ENCODE peak calls at places on chromosomes 12 and 14, in seven cellular contexts. N, S, J, E, P, D and W are unnamed samples.
A peak's percentile ranks its signal among the peaks of the same experiment; 100 is the strongest.

GRCh38 chr12:108840605-108841328 is 16.6 kb downstream of the SSH1 start:
- DNase-seq in J (no peak), D (peak; percentile 95), N (no peak), E (peak; percentile 53), S (no peak), P (no peak), W (no peak)

GRCh38 chr12:30795660-30796507 is 41.1 kb upstream of the CAPRIN2 start:
- DNase-seq in D (peak; percentile 87), N (peak; percentile 95), S (no peak), P (peak; percentile 53), J (peak; percentile 89), E (peak; percentile 80), W (peak; percentile 17)

GRCh38 chr12:51218607-51219161 is 822 bp upstream of the POU6F1 start:
- DNase-seq in J (peak; percentile 64), P (no peak), E (no peak), S (no peak), N (peak; percentile 59), D (no peak), W (peak; percentile 18)

GRCh38 chr12:4908694-4909396 is 860 bp upstream of the KCNA1 start:
- DNase-seq in D (no peak), E (no peak), S (peak; percentile 90), J (peak; percentile 99), N (peak; percentile 95), P (peak; percentile 89), W (no peak)

GRCh38 chr12:96578526-96579125 is 89.2 kb downstream of the CFAP54 start:
- DNase-seq in E (peak; percentile 64), J (no peak), P (peak; percentile 43), N (peak; percentile 69), D (peak; percentile 65), S (no peak), W (no peak)

GRCh38 chr14:94119071-94119470 is 8.5 kb downstream of the IFI27 start:
- DNase-seq in N (no peak), D (no peak), P (no peak), E (no peak), J (no peak), S (no peak), W (no peak)

GRCh38 chr14:101810897-101811620 is 49.5 kb downstream of the PPP2R5C start:
- DNase-seq in E (peak; percentile 38), N (no peak), P (no peak), S (no peak), D (peak; percentile 51), J (no peak), W (peak; percentile 23)

GRCh38 chr12:96350982-96351381 is 49.3 kb downstream of the CDK17 start:
- DNase-seq in J (no peak), S (no peak), E (no peak), N (no peak), D (peak; percentile 40), P (no peak), W (peak; percentile 25)

GRCh38 chr12:32471601-32472001 is 72.2 kb downstream of the FGD4 start:
- DNase-seq in J (no peak), N (no peak), S (no peak), E (peak; percentile 60), D (peak; percentile 74), P (no peak), W (no peak)

GRCh38 chr14:94173471-94173884 is 644 bp upstream of the PPP4R4 start:
- DNase-seq in E (no peak), P (no peak), J (no peak), S (no peak), N (no peak), D (peak; percentile 12), W (no peak)

GRCh38 chr12:123743002-123743401 is 19.1 kb upstream of the DNAH10 start:
- DNase-seq in P (no peak), N (no peak), S (no peak), D (no peak), J (no peak), E (no peak), W (no peak)

GRCh38 chr12:125203145-125203765 is 138.0 kb downstream of the AACS start:
- DNase-seq in D (no peak), P (no peak), S (no peak), N (no peak), J (no peak), E (no peak), W (no peak)

GRCh38 chr12:19244312-19244711 is 114.8 kb downstream of the PLEKHA5 start:
- DNase-seq in N (no peak), J (no peak), E (no peak), D (no peak), P (no peak), S (no peak), W (no peak)

GRCh38 chr14:71533396-71533795 is 398.8 kb upstream of the RGS6 start:
- DNase-seq in D (no peak), E (peak; percentile 50), S (no peak), J (no peak), N (no peak), P (no peak), W (no peak)

GRCh38 chr12:14930299-14930698 is 8.0 kb downstream of the ERP27 start:
- DNase-seq in P (no peak), N (no peak), D (no peak), J (no peak), E (peak; percentile 27), S (no peak), W (no peak)

GRCh38 chr12:26740991-26741390 is 92.0 kb downstream of the ITPR2 start:
- DNase-seq in P (no peak), D (no peak), S (no peak), J (no peak), N (no peak), E (no peak), W (no peak)

GRCh38 chr14:54312166-54312801 is 84.5 kb upstream of the CDKN3 start:
- DNase-seq in E (peak; percentile 85), N (peak; percentile 96), J (peak; percentile 49), D (peak; percentile 93), S (no peak), P (no peak), W (peak; percentile 98)

GRCh38 chr14:60652674-60653387 is 3.6 kb upstream of the SIX1 start:
- DNase-seq in S (no peak), P (peak; percentile 39), D (no peak), N (no peak), J (peak; percentile 28), E (peak; percentile 23), W (no peak)

GRCh38 chr12:132783917-132784531 is 22.4 kb upstream of the ANKLE2 start:
- DNase-seq in S (no peak), E (no peak), P (no peak), D (peak; percentile 24), N (no peak), J (no peak), W (peak; percentile 23)

GRCh38 chr12:114955414-114956014 is 271.5 kb upstream of the TBX3 start:
- DNase-seq in J (no peak), E (peak; percentile 52), S (no peak), D (peak; percentile 86), N (no peak), P (no peak), W (no peak)

GRCh38 chr12:22051114-22051698 is 5.2 kb downstream of the CMAS start:
- DNase-seq in E (no peak), P (no peak), S (no peak), D (peak; percentile 5), J (no peak), N (no peak), W (no peak)

GRCh38 chr14:104690861-104691455 is 1.5 kb downstream of the INF2 start:
- DNase-seq in J (no peak), E (no peak), S (no peak), D (no peak), N (no peak), P (no peak), W (peak; percentile 58)
- H2AK5ac ChIP-seq in J (no peak overlapping the region), E (peak overlapping the region; percentile 65), S (no peak overlapping the region), D (no peak overlapping the region), N (no peak overlapping the region), P (peak overlapping the region; percentile 100), W (no peak overlapping the region)

GRCh38 chr14:65664436-65664835 is 251.9 kb downstream of the FUT8 start:
- DNase-seq in S (no peak), E (no peak), P (no peak), D (no peak), N (no peak), J (no peak), W (no peak)
- H2BK120ac ChIP-seq in S (no peak overlapping the region), E (no peak overlapping the region), P (no peak overlapping the region), D (no peak overlapping the region), N (no peak overlapping the region), J (no peak overlapping the region), W (no peak overlapping the region)

GRCh38 chr12:76073561-76073960 is 10.9 kb downstream of the NAP1L1 start:
- DNase-seq in J (no peak), S (no peak), E (no peak), D (no peak), N (no peak), P (no peak), W (no peak)
- H2AK5ac ChIP-seq in J (no peak overlapping the region), S (no peak overlapping the region), E (no peak overlapping the region), D (no peak overlapping the region), N (no peak overlapping the region), P (no peak overlapping the region), W (no peak overlapping the region)

GRCh38 chr14:67392123-67392522 is 19.8 kb downstream of the PLEK2 start:
- DNase-seq in D (no peak), J (no peak), N (no peak), E (no peak), S (no peak), P (no peak), W (peak; percentile 25)
- H2BK120ac ChIP-seq in D (no peak overlapping the region), J (no peak overlapping the region), N (no peak overlapping the region), E (no peak overlapping the region), S (no peak overlapping the region), P (no peak overlapping the region), W (no peak overlapping the region)

GRCh38 chr14:29078810-29079522 is 312.4 kb downstream of the FOXG1 start:
- DNase-seq in D (no peak), J (no peak), S (no peak), P (no peak), E (no peak), N (no peak), W (no peak)
- H2AK5ac ChIP-seq in D (no peak overlapping the region), J (no peak overlapping the region), S (no peak overlapping the region), P (no peak overlapping the region), E (no peak overlapping the region), N (no peak overlapping the region), W (no peak overlapping the region)

GRCh38 chr14:95984206-95984605 is 55.0 kb upstream of the C14orf132 start:
- DNase-seq in N (no peak), S (no peak), P (no peak), E (no peak), J (no peak), D (no peak), W (no peak)
- H2BK120ac ChIP-seq in N (no peak overlapping the region), S (no peak overlapping the region), P (no peak overlapping the region), E (no peak overlapping the region), J (no peak overlapping the region), D (no peak overlapping the region), W (no peak overlapping the region)

GRCh38 chr12:45235087-45236025 is 19.5 kb downstream of the ANO6 start:
- DNase-seq in P (no peak), E (peak; percentile 69), J (peak; percentile 80), N (peak; percentile 92), S (no peak), D (peak; percentile 90), W (peak; percentile 94)

GRCh38 chr12:45232146-45232731 is 16.3 kb downstream of the ANO6 start:
- DNase-seq in J (no peak), S (no peak), N (no peak), D (peak; percentile 50), E (peak; percentile 25), P (no peak), W (no peak)

GRCh38 chr12:45231515-45232145 is 15.7 kb downstream of the ANO6 start:
- DNase-seq in S (no peak), N (no peak), J (no peak), D (peak; percentile 73), E (peak; percentile 85), P (no peak), W (no peak)

GRCh38 chr12:45232771-45233372 is 17.0 kb downstream of the ANO6 start:
- DNase-seq in P (no peak), J (peak; percentile 70), S (no peak), E (peak; percentile 98), N (peak; percentile 91), D (peak; percentile 99), W (peak; percentile 92)

GRCh38 chr12:45234134-45234865 is 18.4 kb downstream of the ANO6 start:
- DNase-seq in P (peak; percentile 53), S (no peak), J (peak; percentile 79), D (peak; percentile 98), N (peak; percentile 97), E (peak; percentile 98), W (peak; percentile 86)
- H2AK5ac ChIP-seq in P (no peak overlapping the region), S (peak overlapping the region; percentile 54), J (no peak overlapping the region), D (no peak overlapping the region), N (no peak overlapping the region), E (peak overlapping the region; percentile 88), W (no peak overlapping the region)